ENCODE peak calls at places on chromosomes 16 and 17, in seven cellular contexts. T is amygdala; Q is activated CD8-positive, alpha-beta memory T cell treated with anti-CD3 and anti-CD28 coated beads for 1 hour; Z is HT-29; C is cardiac septum; W is bronchial epithelial cell; K is Caco-2. V is an unnamed sample.

GRCh38 chr17:58303981-58304734 is 23.4 kb upstream of the MPO start:
- DNase-seq in T (no peak), Q (peak), Z (peak), C (peak), W (peak), K (peak), V (no peak)

GRCh38 chr17:16491703-16492612 is at the start of gene LRRC75A:
- DNase-seq in T (peak), Q (peak), Z (no peak), C (peak), W (no peak), K (no peak), V (no peak)

GRCh38 chr16:53112015-53112414 is 57.2 kb downstream of the CHD9 start:
- DNase-seq in T (no peak), Q (no peak), Z (no peak), C (no peak), W (no peak), K (no peak), V (no peak)

GRCh38 chr17:31433811-31434210 is 42.3 kb downstream of the RAB11FIP4 start:
- DNase-seq in T (no peak), Q (no peak), Z (no peak), C (no peak), W (no peak), K (no peak), V (no peak)

GRCh38 chr17:81685108-81685507 is 1.3 kb downstream of the HGS start:
- DNase-seq in T (no peak), Q (no peak), Z (peak), C (no peak), W (peak), K (no peak), V (peak)

GRCh38 chr16:30482366-30482765 is 9.8 kb downstream of the ITGAL start:
- DNase-seq in T (no peak), Q (no peak), Z (peak), C (no peak), W (no peak), K (no peak), V (no peak)

GRCh38 chr16:30934827-30935557 is 11.6 kb downstream of the FBXL19 start:
- DNase-seq in T (peak), Q (no peak), Z (peak), C (no peak), W (peak), K (no peak), V (no peak)

GRCh38 chr17:48787850-48788249 is 29.2 kb downstream of the TTLL6 start:
- DNase-seq in T (no peak), Q (no peak), Z (no peak), C (no peak), W (no peak), K (no peak), V (no peak)

GRCh38 chr17:8020776-8021564 is 17.9 kb upstream of the ALOX15B start:
- DNase-seq in T (no peak), Q (no peak), Z (no peak), C (peak), W (no peak), K (no peak), V (no peak)

GRCh38 chr16:30491744-30492308 is 19.3 kb downstream of the ITGAL start:
- DNase-seq in T (no peak), Q (no peak), Z (peak), C (no peak), W (peak), K (no peak), V (no peak)

GRCh38 chr17:32921013-32921412 is 6.9 kb upstream of the TMEM98 start:
- DNase-seq in T (no peak), Q (no peak), Z (no peak), C (no peak), W (no peak), K (no peak), V (no peak)

V was measured in RWPE2.